ENCODE peak calls at places on chromosomes 4 and X, in eight cellular contexts. Q is ACHN, W is WTC11, Y is AG10803, B is GM18507, J is GM10248, H is NCI-H69, S is fibroblast of lung. K is an unnamed sample.

GRCh38 chr4:122450847-122451246 is 5.7 kb downstream of the IL2 start:
- DNase-seq in S (peak; percentile 33), B (no peak), J (no peak), Y (peak; percentile 7), W (peak; percentile 54), H (peak; percentile 54), Q (peak; percentile 58), K (no peak)

GRCh38 chr4:138235419-138235952 is 6.7 kb downstream of the SLC7A11 start:
- DNase-seq in S (peak; percentile 93), W (no peak), J (no peak), H (no peak), Q (peak; percentile 32), B (no peak), Y (peak; percentile 95), K (no peak)

GRCh38 chr4:106238819-106239420 is 77.1 kb downstream of the TBCK start:
- DNase-seq in J (no peak), B (no peak), W (peak; percentile 22), Y (peak; percentile 56), Q (peak; percentile 56), H (peak; percentile 43), S (peak; percentile 39), K (no peak)

GRCh38 chr4:74933562-74934015 is 673 bp downstream of the PARM1 start:
- DNase-seq in S (peak; percentile 6), H (peak; percentile 54), W (no peak), B (no peak), Q (no peak), J (peak; percentile 25), Y (no peak), K (no peak)

GRCh38 chr4:4914059-4914820 is 54.8 kb downstream of the MSX1 start:
- DNase-seq in Y (peak; percentile 85), S (no peak), B (no peak), J (no peak), W (no peak), H (no peak), Q (no peak), K (no peak)

GRCh38 chr4:106495498-106495897 is 126.9 kb upstream of the GIMD1 start:
- DNase-seq in Y (peak; percentile 100), W (no peak), B (no peak), H (no peak), S (no peak), J (no peak), Q (no peak), K (no peak)

GRCh38 chrX:72180539-72180938 is 1.0 kb upstream of the PIN4 start:
- DNase-seq in Y (no peak), Q (no peak), H (peak; percentile 11), W (no peak), J (no peak), S (no peak), B (no peak), K (no peak)

GRCh38 chr4:153620352-153620751 is 63.7 kb upstream of the TLR2 start:
- DNase-seq in Q (no peak), B (no peak), Y (peak; percentile 60), S (peak; percentile 24), W (no peak), H (no peak), J (no peak), K (no peak)

GRCh38 chr4:151227731-151228130 is 49.2 kb upstream of the PRSS48 start:
- DNase-seq in H (no peak), B (no peak), S (peak; percentile 71), Q (peak; percentile 45), J (no peak), Y (peak; percentile 89), W (no peak), K (no peak)

GRCh38 chr4:183182873-183183725 is 84.0 kb downstream of the WWC2 start:
- DNase-seq in J (no peak), B (no peak), Y (peak; percentile 83), Q (peak; percentile 50), W (peak; percentile 76), H (peak; percentile 95), S (peak; percentile 75), K (no peak)

GRCh38 chrX:80578518-80579105 is 158.4 kb downstream of the TENT5D start:
- DNase-seq in J (peak; percentile 13), H (no peak), Y (peak; percentile 4), W (no peak), S (peak; percentile 2), Q (peak; percentile 19), B (no peak), K (no peak)

GRCh38 chr4:106337916-106338315 is 21.6 kb downstream of the AIMP1 start:
- DNase-seq in B (no peak), Y (no peak), Q (no peak), S (no peak), H (no peak), J (no peak), W (no peak), K (no peak)

GRCh38 chr4:4216668-4217067 is 10.1 kb downstream of the OTOP1 start:
- DNase-seq in Y (peak; percentile 17), H (no peak), J (no peak), Q (peak; percentile 28), B (no peak), S (no peak), W (peak; percentile 25), K (no peak)

GRCh38 chrX:111581086-111581485 is 69.6 kb downstream of the SERTM2 start:
- DNase-seq in B (no peak), S (no peak), Q (no peak), H (no peak), Y (no peak), J (no peak), W (no peak), K (no peak)